ENCODE peak calls at places on chromosomes 5 and 9, in eight cellular contexts. B, U, D, O, Q, T, W and A are unnamed samples.

GRCh38 chr5:151007430-151008123 is 12.8 kb upstream of the GPX3 start:
- DNase-seq in B (no peak), T (no peak), Q (no peak), U (no peak), D (no peak), O (no peak), W (no peak), A (no peak)

GRCh38 chr9:84647699-84648098 is 21.8 kb upstream of the NTRK2 start:
- DNase-seq in Q (no peak), O (no peak), B (no peak), U (no peak), W (no peak), D (no peak), T (no peak), A (no peak)

GRCh38 chr5:16160706-16161105 is 18.9 kb downstream of the MARCHF11 start:
- DNase-seq in D (no peak), B (peak; percentile 62), U (peak; percentile 44), W (peak; percentile 37), Q (no peak), O (peak; percentile 20), T (no peak), A (no peak)

GRCh38 chr9:111078391-111079038 is 40.2 kb upstream of the LPAR1 start:
- DNase-seq in D (no peak), T (no peak), Q (no peak), W (no peak), U (no peak), O (no peak), B (peak; percentile 58), A (no peak)

GRCh38 chr9:87193151-87193550 is 245.8 kb upstream of the GAS1 start:
- DNase-seq in B (peak; percentile 47), W (no peak), Q (no peak), O (no peak), T (no peak), D (no peak), U (no peak), A (no peak)

GRCh38 chr9:125486109-125486508 is 220.9 kb downstream of the MAPKAP1 start:
- DNase-seq in Q (no peak), T (no peak), B (no peak), O (no peak), W (no peak), D (no peak), U (no peak), A (no peak)

GRCh38 chr5:27034531-27034930 is 3.9 kb downstream of the CDH9 start:
- DNase-seq in B (no peak), U (no peak), O (no peak), T (no peak), W (no peak), D (no peak), Q (no peak), A (no peak)

GRCh38 chr5:171650605-171651004 is 135.0 kb upstream of the SMIM23 start:
- DNase-seq in T (no peak), D (no peak), W (no peak), U (no peak), Q (no peak), B (no peak), O (no peak), A (no peak)

GRCh38 chr9:105244996-105245719 is 707 bp downstream of the SLC44A1 start:
- DNase-seq in O (peak; percentile 30), W (peak; percentile 56), U (peak; percentile 88), B (no peak), Q (peak; percentile 33), T (peak; percentile 37), D (no peak), A (peak; percentile 82)

GRCh38 chr5:35904443-35905132 is 33.8 kb downstream of the CAPSL start:
- DNase-seq in T (no peak), Q (no peak), B (no peak), O (no peak), W (no peak), D (no peak), U (no peak), A (no peak)

GRCh38 chr5:14165375-14166091 is 22.4 kb downstream of the TRIO start:
- DNase-seq in U (no peak), T (no peak), D (no peak), Q (no peak), O (peak; percentile 89), W (no peak), B (peak; percentile 95), A (no peak)

GRCh38 chr5:81773574-81773973 is 22.7 kb upstream of the SSBP2 start:
- DNase-seq in D (no peak), U (no peak), W (no peak), Q (no peak), O (no peak), T (no peak), B (no peak), A (no peak)

GRCh38 chr9:136728080-136728547 is 14.6 kb downstream of the LCN10 start:
- DNase-seq in T (peak; percentile 90), D (peak; percentile 86), O (peak; percentile 81), B (peak; percentile 85), U (peak; percentile 93), Q (peak; percentile 82), W (peak; percentile 91), A (peak; percentile 92)

GRCh38 chr9:96020300-96020821 is 144.9 kb downstream of the ERCC6L2 start:
- DNase-seq in U (no peak), D (no peak), B (no peak), T (no peak), Q (no peak), W (no peak), O (no peak), A (no peak)

GRCh38 chr5:61450170-61450815 is 118.2 kb downstream of the ZSWIM6 start:
- DNase-seq in Q (no peak), T (peak; percentile 46), D (peak; percentile 43), U (peak; percentile 30), O (peak; percentile 35), W (peak; percentile 39), B (peak; percentile 91), A (no peak)

GRCh38 chr5:154298060-154298459 is 107.5 kb downstream of the GALNT10 start:
- DNase-seq in D (no peak), B (no peak), Q (no peak), T (no peak), U (no peak), W (no peak), O (no peak), A (no peak)

GRCh38 chr5:64180661-64181343 is 15.2 kb downstream of the RNF180 start:
- DNase-seq in O (no peak), U (no peak), B (no peak), W (peak; percentile 23), T (no peak), D (no peak), Q (no peak), A (no peak)

GRCh38 chr5:170648546-170648945 is 135.0 kb upstream of the GABRP start:
- DNase-seq in W (no peak), T (no peak), Q (no peak), B (peak; percentile 5), D (no peak), O (no peak), U (no peak), A (no peak)

GRCh38 chr5:176735383-176736265 is 74.7 kb upstream of the UNC5A start:
- DNase-seq in B (no peak), U (no peak), D (no peak), Q (no peak), O (no peak), W (peak; percentile 13), T (peak; percentile 1), A (peak; percentile 1)
- H3K4me3 ChIP-seq in B (no peak overlapping the region), U (no peak overlapping the region), D (no peak overlapping the region), Q (no peak overlapping the region), O (no peak overlapping the region), W (no peak overlapping the region), T (no peak overlapping the region), A (no peak overlapping the region)

DNA sequence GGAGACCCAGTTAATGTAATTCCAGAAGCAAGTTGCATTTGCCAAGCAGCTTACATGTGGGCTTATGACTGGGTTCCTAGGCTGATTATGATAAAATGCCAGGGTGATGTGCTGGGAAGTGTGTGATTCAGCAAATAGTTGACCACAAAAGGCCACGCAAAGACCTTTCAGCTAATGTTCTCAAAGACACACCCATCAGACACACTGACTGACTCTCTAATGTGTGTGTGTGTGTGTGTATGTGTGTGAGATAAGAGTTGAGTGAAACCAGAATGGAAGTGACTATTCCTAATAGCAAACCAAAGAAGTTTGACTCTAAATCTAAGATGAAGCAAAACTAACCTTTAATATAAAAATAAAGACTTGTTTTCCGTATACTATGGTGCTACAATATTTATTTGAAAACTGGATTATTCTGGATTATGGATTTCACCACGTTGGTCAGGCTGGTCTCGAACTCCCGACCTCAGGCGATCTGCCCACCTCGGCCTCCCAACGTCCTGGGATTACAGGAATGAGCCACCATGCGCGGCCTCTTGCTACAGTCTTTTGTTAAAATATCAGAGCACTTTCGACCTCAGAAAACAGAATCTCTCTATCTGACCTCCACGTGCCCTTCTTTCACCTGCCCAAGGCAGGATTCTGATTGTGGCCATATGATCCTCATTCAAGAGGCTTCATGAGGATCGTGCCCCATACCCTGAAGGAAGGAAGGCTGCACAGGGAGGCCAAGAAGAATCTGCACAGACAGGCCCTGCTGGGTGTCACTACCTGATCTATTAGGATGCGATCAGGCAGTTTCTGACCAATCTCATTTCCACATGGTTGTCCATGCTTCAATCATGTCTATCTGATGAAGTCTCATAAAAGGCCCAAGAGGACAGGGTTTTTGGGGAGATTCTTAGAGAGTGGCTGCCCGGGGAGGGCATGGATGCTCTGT is 75.6 kb downstream of the USP20 start:
- DNase-seq in O (peak; percentile 60), B (peak; percentile 100), D (peak; percentile 58), U (no peak), T (no peak), W (peak; percentile 45), Q (no peak), A (no peak)
- TF ChIP-seq POLR2A in O (no peak), B (no peak), D (no peak), U (no peak), T (no peak), W (no peak), Q (no peak), A (no peak)

GRCh38 chr5:137141779-137142178 is 357.3 kb downstream of the SPOCK1 start:
- DNase-seq in B (no peak), W (no peak), O (no peak), D (no peak), U (no peak), T (no peak), Q (no peak), A (no peak)

GRCh38 chr5:137144656-137145055 is 354.5 kb downstream of the SPOCK1 start:
- DNase-seq in T (no peak), U (no peak), B (no peak), Q (no peak), O (no peak), W (no peak), D (no peak), A (no peak)

GRCh38 chr5:137145726-137146125 is 353.4 kb downstream of the SPOCK1 start:
- DNase-seq in T (no peak), U (no peak), Q (no peak), D (no peak), O (no peak), W (no peak), B (no peak), A (no peak)

GRCh38 chr5:137142371-137143243 is 356.5 kb downstream of the SPOCK1 start:
- DNase-seq in D (peak; percentile 47), W (no peak), O (no peak), T (no peak), Q (peak; percentile 31), U (peak; percentile 23), B (peak; percentile 94), A (peak; percentile 11)

GRCh38 chr5:137143244-137143605 is 355.9 kb downstream of the SPOCK1 start:
- DNase-seq in Q (no peak), T (no peak), U (no peak), W (no peak), O (no peak), B (no peak), D (peak; percentile 34), A (no peak)
- H3K4me3 ChIP-seq in Q (no peak overlapping the region), T (no peak overlapping the region), U (no peak overlapping the region), W (no peak overlapping the region), O (no peak overlapping the region), B (no peak overlapping the region), D (no peak overlapping the region), A (no peak overlapping the region)

GRCh38 chr5:66595877-66596790 is at the start of gene MAST4:
- DNase-seq in U (peak; percentile 93), W (peak; percentile 95), Q (peak; percentile 66), T (peak; percentile 95), O (peak; percentile 84), B (peak; percentile 67), D (peak; percentile 51), A (peak; percentile 91)
- TF ChIP-seq POLR2A in U (peak; percentile 88), W (peak; percentile 70), Q (no peak), T (peak; percentile 90), O (no peak), B (no peak), D (no peak), A (peak; percentile 35)